ENCODE peak calls at places on chromosome 12, in nine cellular contexts. M is K562, T is left ventricle myocardium inferior, J is GM23248, F is WTC11, A is IMR-90, Z is T-helper 1 cell, R is Daoy, V is HEK293T. G is an unnamed sample.

GRCh38 chr12:5166976-5167375 is 123.3 kb downstream of the KCNA5 start:
- DNase-seq in F (no peak), J (peak; percentile 88), M (no peak), A (peak; percentile 98), V (no peak), T (no peak), R (peak; percentile 99), Z (no peak), G (no peak)

GRCh38 chr12:121138284-121138683 is 5.6 kb downstream of the P2RX7 start:
- DNase-seq in A (no peak), V (no peak), Z (no peak), T (no peak), J (no peak), R (no peak), M (peak; percentile 66), F (no peak), G (no peak)

GRCh38 chr12:104888456-104888855 is 69.6 kb downstream of the SLC41A2 start:
- DNase-seq in M (no peak), A (no peak), Z (no peak), R (no peak), J (no peak), T (no peak), F (no peak), V (no peak), G (no peak)

GRCh38 chr12:6376079-6376941 is 947 bp upstream of the SCNN1A start:
- DNase-seq in A (peak; percentile 64), M (peak; percentile 39), R (peak; percentile 73), T (no peak), F (peak; percentile 76), Z (no peak), V (peak; percentile 75), J (peak; percentile 85), G (no peak)

GRCh38 chr12:32541754-32542374 is 137.2 kb upstream of the DNM1L start:
- DNase-seq in V (no peak), M (no peak), J (peak; percentile 17), R (no peak), A (no peak), Z (no peak), F (no peak), T (no peak), G (no peak)

GRCh38 chr12:73935817-73936216 is 601.8 kb upstream of the ATXN7L3B start:
- DNase-seq in J (no peak), Z (no peak), V (peak; percentile 10), M (no peak), T (no peak), A (no peak), F (no peak), R (no peak), G (no peak)

GRCh38 chr12:100840748-100841147 is 46.2 kb downstream of the ANO4 start:
- DNase-seq in M (no peak), R (no peak), F (no peak), T (no peak), A (no peak), J (no peak), Z (no peak), V (no peak), G (no peak)

GRCh38 chr12:54475542-54475941 is 2.1 kb upstream of the GTSF1 start:
- DNase-seq in R (peak; percentile 46), T (no peak), J (peak; percentile 75), Z (no peak), A (no peak), V (no peak), F (no peak), M (no peak), G (no peak)

GRCh38 chr12:110002691-110003515 is 3.7 kb downstream of the ANKRD13A start:
- DNase-seq in J (peak; percentile 70), M (no peak), V (no peak), R (no peak), Z (no peak), A (peak; percentile 52), F (no peak), T (no peak), G (no peak)

GRCh38 chr12:92147491-92147890 is 1.8 kb upstream of the BTG1 start:
- DNase-seq in A (no peak), Z (no peak), T (no peak), M (no peak), F (no peak), J (no peak), R (no peak), V (no peak), G (no peak)

GRCh38 chr12:52515927-52516831 is 4.0 kb downstream of the KRT5 start:
- DNase-seq in R (peak; percentile 65), A (no peak), Z (no peak), J (peak; percentile 55), F (no peak), V (no peak), T (no peak), M (no peak), G (no peak)

GRCh38 chr12:129257526-129257925 is 404.2 kb downstream of the GLT1D1 start:
- DNase-seq in V (no peak), F (no peak), R (peak; percentile 81), Z (no peak), A (no peak), M (no peak), J (no peak), T (no peak), G (no peak)

GRCh38 chr12:54413284-54414190 is 5.5 kb downstream of the ITGA5 start:
- DNase-seq in A (no peak), T (peak; percentile 59), J (peak; percentile 69), Z (peak; percentile 76), M (no peak), F (no peak), R (peak; percentile 81), V (no peak), G (peak; percentile 94)

GRCh38 chr12:19002192-19002591 is 127.3 kb upstream of the PLEKHA5 start:
- DNase-seq in J (peak; percentile 32), R (no peak), T (no peak), Z (no peak), V (no peak), A (no peak), M (no peak), F (no peak), G (no peak)

GRCh38 chr12:40907115-40907521 is 214.9 kb downstream of the CNTN1 start:
- DNase-seq in F (no peak), Z (no peak), V (no peak), A (peak; percentile 5), J (peak; percentile 8), M (no peak), T (no peak), R (peak; percentile 9), G (no peak)